ENCODE peak calls at places on chromosomes 2 and 18, in five cellular contexts. O, J, H, Y and K are unnamed samples.

GRCh38 chr2:165697727-165698620 is 96.1 kb downstream of the GALNT3 start:
- DNase-seq in Y (no peak), J (no peak), H (no peak), O (no peak), K (no peak)

GRCh38 chr2:224983719-224984388 is 58.4 kb downstream of the DOCK10 start:
- DNase-seq in J (peak), Y (no peak), H (no peak), O (no peak), K (no peak)

GRCh38 chr2:199433204-199433832 is 24.4 kb downstream of the SATB2 start:
- DNase-seq in O (no peak), J (no peak), H (no peak), Y (no peak), K (no peak)

GRCh38 chr2:185227391-185227790 is 511.2 kb upstream of the FSIP2 start:
- DNase-seq in Y (no peak), O (no peak), H (no peak), J (no peak), K (no peak)

GRCh38 chr18:8424917-8425725 is 184.1 kb upstream of the RAB12 start:
- DNase-seq in J (no peak), Y (no peak), O (peak), H (peak), K (no peak)

GRCh38 chr2:238863231-238863630 is 15.3 kb downstream of the TWIST2 start:
- DNase-seq in O (no peak), H (no peak), J (no peak), Y (no peak), K (no peak)

GRCh38 chr2:163735692-163736432 is at the start of gene FIGN:
- DNase-seq in J (peak), Y (peak), O (peak), H (peak), K (no peak)

GRCh38 chr18:52387246-52387645 is 47.2 kb downstream of the DCC start:
- DNase-seq in H (no peak), J (no peak), Y (no peak), O (no peak), K (no peak)

GRCh38 chr2:68336192-68336591 is 16.4 kb upstream of the CNRIP1 start:
- DNase-seq in O (no peak), H (peak), J (no peak), Y (no peak), K (no peak)

GRCh38 chr2:113275556-113276215 is 3.0 kb downstream of the PAX8 start:
- DNase-seq in H (no peak), J (no peak), O (no peak), Y (no peak), K (no peak)

GRCh38 chr2:144607899-144608477 is 88.1 kb upstream of the ZEB2 start:
- DNase-seq in J (peak), O (no peak), Y (no peak), H (peak), K (no peak)

GRCh38 chr2:206438196-206438727 is 5.1 kb upstream of the ADAM23 start:
- DNase-seq in Y (no peak), O (no peak), H (no peak), J (no peak), K (no peak)

GRCh38 chr2:233034-233433 is 30.8 kb downstream of the SH3YL1 start:
- DNase-seq in O (no peak), H (no peak), J (no peak), Y (no peak), K (no peak)